ENCODE peak calls at places on chromosomes 13 and 19, in seven cellular contexts. E is activated T-helper 1 cell treated with Interleukin-2 at 50 U/mL for 16 hours; B is NCI-H1417; M is foreskin fibroblast; A is tibial nerve; S is stimulated activated CD8-positive, alpha-beta memory T cell treated with anti-CD3 and anti-CD28 coated beads, Interleukin-2, amount 100 ng/mL, for 48 hours; F is IMR-90. V is an unnamed sample.

GRCh38 chr13:21895769-21896168 is 224.9 kb downstream of the FGF9 start:
- DNase-seq in F (no peak), E (no peak), M (no peak), B (no peak), A (no peak), S (no peak), V (no peak)

GRCh38 chr13:78520425-78520824 is 82.9 kb downstream of the POU4F1 start:
- DNase-seq in S (no peak), A (no peak), B (no peak), E (no peak), F (no peak), M (no peak), V (no peak)

GRCh38 chr19:4939466-4939865 is 29.4 kb upstream of the KDM4B start:
- DNase-seq in F (no peak), A (no peak), B (no peak), S (no peak), E (no peak), M (no peak), V (no peak)

GRCh38 chr13:108897955-108898354 is 268.5 kb downstream of the MYO16 start:
- DNase-seq in B (no peak), F (peak), S (no peak), A (no peak), M (no peak), E (no peak), V (no peak)

GRCh38 chr13:75771818-75772217 is 135.7 kb downstream of the LMO7 start:
- DNase-seq in S (no peak), E (no peak), F (peak), B (no peak), M (peak), A (no peak), V (no peak)

GRCh38 chr13:66427330-66427990 is 802.7 kb downstream of the PCDH9 start:
- DNase-seq in E (no peak), A (no peak), F (no peak), M (peak), B (no peak), S (no peak), V (no peak)

GRCh38 chr13:94620286-94620896 is 18.7 kb downstream of the GPR180 start:
- DNase-seq in A (no peak), E (no peak), M (peak), B (peak), S (no peak), F (peak), V (no peak)

GRCh38 chr19:3821857-3822364 is 35.7 kb upstream of the MATK start:
- DNase-seq in F (peak), E (peak), A (peak), M (peak), S (peak), B (peak), V (no peak)

GRCh38 chr13:64274481-64275217 is 2859.0 kb upstream of the PCDH20 start:
- DNase-seq in B (no peak), M (no peak), F (peak), S (no peak), E (no peak), A (no peak), V (no peak)

GRCh38 chr13:25169951-25170553 is 2.0 kb downstream of the AMER2 start:
- DNase-seq in A (no peak), M (no peak), S (no peak), F (no peak), B (no peak), E (no peak), V (no peak)

GRCh38 chr13:94291631-94292322 is 187.7 kb downstream of the DCT start:
- DNase-seq in F (no peak), M (no peak), E (no peak), A (no peak), S (no peak), B (no peak), V (no peak)

GRCh38 chr19:3302755-3303154 is 63.6 kb upstream of the NFIC start:
- DNase-seq in F (no peak), B (no peak), S (no peak), E (no peak), M (no peak), A (no peak), V (no peak)

GRCh38 chr19:42242071-42242511 is 311 bp downstream of the GSK3A start:
- DNase-seq in F (no peak), B (peak), S (no peak), E (no peak), M (peak), A (no peak), V (no peak)

GRCh38 chr13:89169951-89170350 is 1498.8 kb downstream of the SLITRK5 start:
- DNase-seq in B (no peak), F (no peak), S (no peak), M (no peak), A (no peak), E (no peak), V (no peak)

GRCh38 chr13:113088691-113089020 is 16.9 kb upstream of the F7 start:
- DNase-seq in S (no peak), F (no peak), E (no peak), B (no peak), A (no peak), M (no peak), V (peak)

GRCh38 chr19:15249560-15249874 is 17.3 kb upstream of the EPHX3 start:
- DNase-seq in E (no peak), F (no peak), S (no peak), M (no peak), B (no peak), A (no peak), V (no peak)

GRCh38 chr19:2477732-2478191 is 1.8 kb downstream of the GADD45B start:
- DNase-seq in M (peak), F (peak), S (no peak), E (no peak), A (no peak), B (no peak), V (no peak)

GRCh38 chr19:48638831-48639381 is 1.7 kb upstream of the DBP start:
- DNase-seq in S (no peak), F (no peak), A (no peak), B (no peak), E (no peak), M (no peak), V (no peak)